ENCODE peak calls at places on chromosomes 2 and 18, in eight cellular contexts. G is IMR-90, O is fibroblast of mammary gland, C is GM20000, A is AG10803, E is left lung, Y is mucosa of descending colon, R is thoracic aorta. S is an unnamed sample.

GRCh38 chr18:79245517-79246001 is 150.2 kb upstream of the NFATC1 start:
- DNase-seq in G (no peak), O (peak), C (no peak), A (no peak), E (no peak), Y (peak), R (no peak), S (no peak)

GRCh38 chr2:25219621-25220020 is 51.2 kb upstream of the POMC start:
- DNase-seq in G (no peak), O (no peak), C (no peak), A (no peak), E (no peak), Y (no peak), R (no peak), S (no peak)

GRCh38 chr2:44972771-44973535 is 31.5 kb downstream of the SIX3 start:
- DNase-seq in G (no peak), O (no peak), C (no peak), A (no peak), E (no peak), Y (no peak), R (no peak), S (no peak)

GRCh38 chr2:20573611-20574422 is 77.1 kb downstream of the HS1BP3 start:
- DNase-seq in G (peak), O (peak), C (no peak), A (peak), E (no peak), Y (no peak), R (no peak), S (no peak)

GRCh38 chr18:56374005-56374655 is 264.3 kb downstream of the TXNL1 start:
- DNase-seq in G (peak), O (no peak), C (no peak), A (no peak), E (no peak), Y (no peak), R (no peak), S (no peak)

GRCh38 chr2:73283545-73284295 is 558 bp downstream of the FBXO41 start:
- DNase-seq in G (no peak), O (no peak), C (no peak), A (no peak), E (no peak), Y (peak), R (no peak), S (no peak)

GRCh38 chr18:58787750-58788149 is 76.9 kb upstream of the ZNF532 start:
- DNase-seq in G (no peak), O (no peak), C (no peak), A (peak), E (no peak), Y (no peak), R (no peak), S (no peak)

GRCh38 chr18:26642461-26643348 is 94.4 kb upstream of the KCTD1 start:
- DNase-seq in G (no peak), O (no peak), C (no peak), A (no peak), E (no peak), Y (no peak), R (no peak), S (no peak)

GRCh38 chr2:45612741-45613140 is 1.7 kb upstream of the SRBD1 start:
- DNase-seq in G (peak), O (peak), C (no peak), A (peak), E (no peak), Y (no peak), R (no peak), S (no peak)

GRCh38 chr2:113966832-113967231 is 76.9 kb downstream of the ACTR3 start:
- DNase-seq in G (peak), O (peak), C (no peak), A (peak), E (no peak), Y (no peak), R (no peak), S (no peak)

GRCh38 chr18:10792181-10792580 is 266.4 kb downstream of the NAPG start:
- DNase-seq in G (peak), O (no peak), C (no peak), A (no peak), E (no peak), Y (no peak), R (no peak), S (no peak)

GRCh38 chr2:52144588-52144987 is 1112.7 kb upstream of the NRXN1 start:
- DNase-seq in G (peak), O (peak), C (no peak), A (no peak), E (no peak), Y (no peak), R (no peak), S (no peak)
- TF ChIP-seq CTCF in G (no peak), O (no peak), C (no peak), A (no peak), E (no peak), Y (no peak), R (no peak), S (no peak)

GRCh38 chr2:149595069-149595963 is 7.7 kb upstream of the MMADHC start:
- DNase-seq in G (peak), O (no peak), C (no peak), A (peak), E (no peak), Y (no peak), R (no peak), S (no peak)
- TF ChIP-seq CTCF in G (peak), O (peak), C (no peak), A (peak), E (no peak), Y (no peak), R (no peak), S (no peak)

DNA sequence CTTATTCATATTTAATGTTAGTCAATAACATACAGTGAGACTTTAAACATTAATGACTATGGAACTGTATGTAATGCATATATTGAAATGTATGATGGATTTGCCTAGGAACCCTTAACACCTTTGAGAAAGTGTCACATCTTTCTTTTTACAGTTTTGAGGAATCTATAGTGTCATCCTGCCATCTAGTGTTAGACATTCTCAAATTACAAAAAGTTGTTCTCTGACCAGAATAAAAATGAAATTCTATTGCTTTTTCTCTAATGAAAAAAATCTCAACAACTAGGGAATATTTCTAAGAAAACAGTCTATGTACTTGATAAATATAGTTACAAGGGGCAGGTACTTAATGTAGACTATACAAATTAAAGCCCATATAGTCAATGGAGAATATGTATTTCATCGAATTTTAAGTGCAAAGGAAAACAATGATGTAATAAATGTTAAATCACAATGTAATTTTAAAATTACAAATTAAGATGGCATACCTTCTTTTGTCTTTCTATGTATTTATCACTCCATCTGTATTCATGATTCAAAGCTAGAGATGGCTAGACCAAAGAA is 5.1 kb upstream of the CALCRL start:
- DNase-seq in G (peak), O (peak), C (peak), A (peak), E (no peak), Y (no peak), R (no peak), S (no peak)
- TF ChIP-seq CTCF in G (peak), O (peak), C (no peak), A (peak), E (peak), Y (no peak), R (peak), S (peak)

DNA sequence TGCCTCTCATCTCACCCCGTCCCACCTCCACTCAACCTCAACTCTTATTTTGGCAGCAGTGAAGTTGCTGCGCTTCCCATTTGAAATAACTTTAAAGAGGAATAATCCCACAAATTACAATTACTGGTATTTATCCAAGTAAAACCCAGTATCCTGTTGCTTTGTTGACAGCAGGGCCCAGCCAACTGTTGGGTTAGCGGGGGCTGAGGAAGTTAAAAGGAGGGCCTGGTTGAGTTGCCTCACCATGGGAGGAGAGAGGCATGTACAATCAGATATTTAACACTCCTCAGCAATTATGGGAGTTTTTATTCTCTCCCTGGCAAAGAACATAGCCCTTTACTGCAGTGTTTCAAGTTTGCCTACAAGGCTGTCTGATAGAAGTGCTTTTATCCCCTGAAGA is 402.3 kb upstream of the SPRED2 start:
- DNase-seq in G (no peak), O (no peak), C (no peak), A (no peak), E (no peak), Y (no peak), R (no peak), S (no peak)
- TF ChIP-seq CTCF in G (no peak), O (no peak), C (no peak), A (no peak), E (no peak), Y (no peak), R (no peak), S (no peak)

DNA sequence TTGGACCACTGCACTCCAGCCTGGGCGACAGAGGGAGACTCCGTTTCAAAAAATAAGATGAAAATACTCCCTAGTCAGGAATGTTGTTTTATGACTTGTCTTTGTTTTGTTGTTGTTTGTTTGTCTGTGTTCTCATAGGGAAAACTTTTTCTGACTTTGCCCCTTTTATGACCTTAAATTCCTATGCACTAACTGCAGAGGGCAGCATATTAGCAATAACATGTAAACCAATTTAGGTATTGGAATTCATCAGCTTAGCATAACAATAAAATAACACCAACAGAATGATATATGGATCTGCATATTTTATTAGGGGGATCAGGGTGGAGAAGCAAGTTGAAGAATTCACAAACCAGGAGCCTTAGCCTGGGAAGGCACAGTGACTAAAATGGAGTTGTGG is 631.5 kb downstream of the SUCLG1 start:
- DNase-seq in G (no peak), O (no peak), C (no peak), A (no peak), E (no peak), Y (no peak), R (no peak), S (no peak)
- TF ChIP-seq CTCF in G (no peak), O (no peak), C (no peak), A (peak), E (no peak), Y (no peak), R (no peak), S (peak)

GRCh38 chr2:18855027-18855426 is 265.7 kb upstream of the NT5C1B start:
- DNase-seq in G (peak), O (peak), C (no peak), A (peak), E (no peak), Y (no peak), R (no peak), S (no peak)
- TF ChIP-seq CTCF in G (peak), O (peak), C (no peak), A (peak), E (no peak), Y (no peak), R (no peak), S (peak)

GRCh38 chr18:3796434-3796833 is 346.5 kb downstream of the TGIF1 start:
- DNase-seq in G (no peak), O (no peak), C (no peak), A (no peak), E (no peak), Y (no peak), R (no peak), S (no peak)

GRCh38 chr18:3792711-3793110 is 342.7 kb downstream of the TGIF1 start:
- DNase-seq in G (no peak), O (no peak), C (no peak), A (no peak), E (no peak), Y (no peak), R (no peak), S (no peak)

GRCh38 chr18:3793545-3793944 is 343.6 kb downstream of the TGIF1 start:
- DNase-seq in G (peak), O (peak), C (no peak), A (no peak), E (no peak), Y (no peak), R (no peak), S (no peak)

GRCh38 chr18:3798032-3798431 is 348.1 kb downstream of the TGIF1 start:
- DNase-seq in G (no peak), O (no peak), C (no peak), A (no peak), E (no peak), Y (no peak), R (no peak), S (no peak)

DNA sequence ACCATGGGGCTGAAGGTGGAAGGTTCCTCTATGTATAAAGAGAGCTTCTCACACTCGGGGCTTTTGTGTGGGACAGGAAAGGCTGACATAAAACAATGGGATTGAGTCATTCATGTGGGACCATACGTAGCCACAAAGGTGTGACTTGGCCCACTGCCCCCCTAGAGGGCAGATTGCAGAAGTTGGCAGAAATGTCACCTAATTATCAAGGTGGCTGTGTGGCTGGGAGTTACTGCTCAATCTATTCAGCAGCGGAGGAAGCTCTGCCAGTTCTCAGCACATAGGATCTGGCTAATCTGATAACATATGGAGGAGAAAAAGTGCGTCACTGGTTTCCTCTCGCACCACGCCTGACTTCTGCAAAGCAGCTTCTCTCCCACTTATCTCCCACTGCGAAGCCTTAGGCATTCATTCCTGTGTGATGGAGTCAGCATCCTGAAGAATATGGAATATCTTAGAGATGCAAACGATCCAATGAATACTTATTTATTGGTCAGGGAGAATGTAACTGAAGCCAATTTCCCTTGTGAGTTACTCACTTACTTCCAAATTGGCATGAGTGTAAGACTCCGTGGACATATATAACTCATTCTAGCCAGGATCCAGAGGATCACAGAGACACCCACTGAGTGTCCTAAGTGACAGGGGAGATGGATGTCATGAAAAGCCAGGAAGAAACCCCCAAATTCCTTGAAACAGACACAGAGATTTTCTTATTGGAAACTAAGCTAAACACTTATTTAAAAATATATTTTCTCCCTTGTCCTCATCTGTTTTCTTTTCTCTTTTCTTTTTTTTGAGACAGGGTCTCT is 344.8 kb downstream of the TGIF1 start:
- DNase-seq in G (peak), O (peak), C (no peak), A (peak), E (no peak), Y (no peak), R (no peak), S (no peak)
- TF ChIP-seq CTCF in G (no peak), O (no peak), C (no peak), A (no peak), E (no peak), Y (no peak), R (no peak), S (no peak)

S was measured in endothelial cell.